ENCODE peak calls at places on chromosomes 13 and 19, in eight cellular contexts. J is nephron progenitor cell, N is GM10248, R is chondrocyte, V is GM23338, Z is activated B cell treated with CpG ODN at 0.5 μM for 24 hours, H is RWPE2, Q is AG04450. C is an unnamed sample.

GRCh38 chr13:45705936-45706335 is 3.8 kb downstream of the CBY2 start:
- DNase-seq in J (no peak), N (peak; percentile 34), R (no peak), V (no peak), Z (no peak), H (no peak), Q (no peak), C (no peak)

GRCh38 chr19:32676186-32676894 is 692 bp downstream of the RGS9BP start:
- DNase-seq in J (peak; percentile 40), N (no peak), R (peak; percentile 92), V (peak; percentile 62), Z (no peak), H (no peak), Q (no peak), C (no peak)

GRCh38 chr13:42333613-42334328 is 61.8 kb downstream of the AKAP11 start:
- DNase-seq in J (no peak), N (peak; percentile 60), R (no peak), V (peak; percentile 80), Z (no peak), H (no peak), Q (no peak), C (no peak)

GRCh38 chr19:54556194-54556593 is 17.4 kb upstream of the LILRA2 start:
- DNase-seq in J (no peak), N (no peak), R (no peak), V (no peak), Z (no peak), H (no peak), Q (no peak), C (no peak)

GRCh38 chr13:106626473-106626872 is 58.5 kb upstream of the ARGLU1 start:
- DNase-seq in J (no peak), N (no peak), R (no peak), V (no peak), Z (no peak), H (no peak), Q (no peak), C (no peak)

GRCh38 chr19:42064432-42064831 is 5.6 kb downstream of the GRIK5 start:
- DNase-seq in J (no peak), N (no peak), R (no peak), V (no peak), Z (no peak), H (no peak), Q (no peak), C (no peak)

GRCh38 chr13:23069571-23069970 is 111.2 kb upstream of the SGCG start:
- DNase-seq in J (no peak), N (no peak), R (no peak), V (no peak), Z (no peak), H (no peak), Q (peak; percentile 33), C (no peak)

GRCh38 chr13:27980280-27980998 is 8.1 kb downstream of the URAD start:
- DNase-seq in J (no peak), N (no peak), R (no peak), V (peak; percentile 62), Z (no peak), H (no peak), Q (no peak), C (no peak)

GRCh38 chr13:20359335-20359734 is 127.2 kb upstream of the GJB6 start:
- DNase-seq in J (no peak), N (no peak), R (no peak), V (no peak), Z (no peak), H (peak; percentile 96), Q (peak; percentile 92), C (no peak)

GRCh38 chr19:55333870-55334269 is 5.8 kb upstream of the KMT5C start:
- DNase-seq in J (no peak), N (no peak), R (no peak), V (no peak), Z (no peak), H (no peak), Q (no peak), C (no peak)

GRCh38 chr13:31965361-31966066 is 66.1 kb upstream of the FRY start:
- DNase-seq in J (no peak), N (peak; percentile 46), R (no peak), V (no peak), Z (no peak), H (no peak), Q (no peak), C (no peak)

GRCh38 chr19:43464089-43464775 is 1.2 kb downstream of the LYPD3 start:
- DNase-seq in J (peak; percentile 79), N (peak; percentile 83), R (no peak), V (no peak), Z (peak; percentile 70), H (no peak), Q (no peak), C (peak; percentile 61)

GRCh38 chr19:49335071-49335783 is at the start of gene CD37:
- DNase-seq in J (no peak), N (peak; percentile 78), R (no peak), V (no peak), Z (peak; percentile 64), H (no peak), Q (no peak), C (no peak)

GRCh38 chr13:90591927-90592268 is 755.6 kb upstream of the MIR17HG start:
- DNase-seq in J (no peak), N (no peak), R (no peak), V (peak; percentile 13), Z (no peak), H (no peak), Q (no peak), C (no peak)

GRCh38 chr13:49436890-49437289 is 7.0 kb downstream of the CAB39L start:
- DNase-seq in J (no peak), N (no peak), R (no peak), V (no peak), Z (no peak), H (no peak), Q (no peak), C (no peak)

GRCh38 chr19:53962887-53963435 is at the start of gene CACNG8:
- DNase-seq in J (peak; percentile 39), N (no peak), R (no peak), V (peak; percentile 54), Z (no peak), H (no peak), Q (no peak), C (no peak)

GRCh38 chr13:90534617-90535340 is 812.7 kb upstream of the MIR17HG start:
- DNase-seq in J (no peak), N (no peak), R (no peak), V (no peak), Z (no peak), H (no peak), Q (no peak), C (no peak)

GRCh38 chr19:3515891-3516422 is 9.8 kb downstream of the FZR1 start:
- DNase-seq in J (no peak), N (no peak), R (no peak), V (no peak), Z (no peak), H (no peak), Q (no peak), C (no peak)

GRCh38 chr13:48232420-48233096 is 448 bp upstream of the ITM2B start:
- DNase-seq in J (no peak), N (no peak), R (no peak), V (peak; percentile 57), Z (no peak), H (peak; percentile 40), Q (no peak), C (no peak)

GRCh38 chr13:111046590-111047141 is 68.4 kb upstream of the ARHGEF7 start:
- DNase-seq in J (no peak), N (peak; percentile 76), R (no peak), V (no peak), Z (no peak), H (no peak), Q (peak; percentile 26), C (no peak)
- TF ChIP-seq CTCF in J (no peak), N (peak; percentile 26), R (peak; percentile 52), V (no peak), Z (no peak), H (no peak), Q (peak; percentile 60), C (no peak)

DNA sequence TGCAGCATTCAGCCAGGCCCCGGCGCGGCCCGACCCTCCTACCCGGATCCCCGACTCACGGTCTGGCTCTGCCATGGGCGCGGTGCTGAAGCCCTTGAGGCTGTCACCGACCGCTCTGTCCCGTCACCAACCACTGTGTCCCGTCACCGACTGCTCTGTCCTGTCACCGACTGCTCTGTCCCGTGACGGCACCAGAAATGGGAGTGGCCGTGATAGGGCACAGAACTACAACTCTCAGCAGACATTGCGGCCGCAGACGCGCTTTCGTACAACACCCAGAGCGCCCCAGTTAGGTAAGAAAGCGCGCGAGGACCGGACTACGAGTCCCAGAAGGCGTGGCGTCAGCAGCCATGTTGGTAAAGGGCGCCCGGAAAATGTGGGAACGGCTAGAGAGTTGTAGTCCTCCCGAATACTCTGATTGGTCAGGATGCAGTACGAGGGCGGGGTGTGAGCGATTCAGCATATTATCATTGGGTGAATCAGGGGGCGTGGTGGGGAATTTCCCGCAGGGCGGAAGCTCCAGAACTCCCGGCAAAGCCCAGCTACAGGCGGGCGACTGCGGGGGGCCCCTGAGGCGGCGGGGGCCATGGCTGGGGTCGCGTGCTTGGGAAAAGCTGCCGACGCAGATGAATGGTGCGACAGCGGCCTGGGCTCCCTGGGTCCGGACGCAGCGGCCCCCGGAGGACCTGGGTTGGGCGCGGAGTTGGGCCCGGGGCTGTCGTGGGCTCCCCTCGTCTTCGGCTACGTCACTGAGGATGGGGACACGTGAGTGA is at the start of the genes NFKBIB and SIRT2:
- DNase-seq in J (peak; percentile 96), N (peak; percentile 99), R (peak; percentile 100), V (peak; percentile 100), Z (peak; percentile 91), H (peak; percentile 100), Q (peak; percentile 98), C (peak; percentile 96)
- TF ChIP-seq CTCF in J (no peak), N (no peak), R (no peak), V (no peak), Z (no peak), H (no peak), Q (no peak), C (no peak)

DNA sequence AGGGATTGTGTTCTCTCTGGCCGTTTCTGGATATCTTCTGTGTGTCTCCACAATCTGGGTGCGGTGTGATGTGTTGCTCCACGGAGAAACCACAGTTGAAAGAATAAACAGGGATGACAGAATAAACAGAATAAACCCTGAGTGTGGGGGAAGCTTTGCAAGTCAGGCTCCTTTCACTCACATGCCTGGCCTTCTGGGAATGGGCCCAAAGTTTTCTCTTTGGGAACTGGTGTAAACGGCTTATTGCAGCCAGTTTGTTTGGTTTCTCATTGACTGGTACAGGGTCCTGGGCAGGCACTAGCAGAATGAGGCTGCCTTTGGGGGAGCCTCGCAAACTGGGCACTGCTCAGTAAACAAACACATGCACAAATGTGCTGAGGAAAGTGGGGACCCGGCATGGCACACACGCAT is 324.7 kb downstream of the DLEU7 start:
- DNase-seq in J (no peak), N (no peak), R (no peak), V (no peak), Z (no peak), H (no peak), Q (peak; percentile 47), C (no peak)
- TF ChIP-seq CTCF in J (no peak), N (no peak), R (no peak), V (no peak), Z (no peak), H (no peak), Q (no peak), C (no peak)

DNA sequence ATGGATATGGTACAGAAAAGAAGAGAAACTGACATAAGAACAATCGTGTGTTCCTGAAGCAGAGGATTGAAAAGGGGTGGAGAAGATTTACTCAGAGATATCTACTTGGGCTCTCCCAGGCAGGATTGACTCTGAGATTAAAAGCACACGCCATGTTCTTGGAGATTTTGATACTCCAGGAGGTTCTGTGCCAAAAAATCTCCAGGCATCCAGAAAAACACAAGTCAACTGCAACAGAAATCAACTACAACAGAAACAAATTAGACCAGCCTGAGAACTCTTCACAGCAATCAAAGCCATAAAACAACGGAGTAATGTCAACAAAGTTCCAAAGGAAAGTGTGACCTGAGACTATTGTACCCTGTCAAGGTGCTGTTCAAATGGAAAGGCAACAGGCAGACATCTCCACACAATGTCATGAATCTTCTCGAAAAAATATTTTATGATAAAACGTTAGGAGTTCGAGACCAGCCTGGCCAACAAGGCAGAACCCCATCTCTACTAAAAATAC is 104.2 kb downstream of the UBL3 start:
- DNase-seq in J (no peak), N (no peak), R (no peak), V (no peak), Z (no peak), H (no peak), Q (no peak), C (no peak)
- TF ChIP-seq CTCF in J (no peak), N (no peak), R (no peak), V (no peak), Z (no peak), H (no peak), Q (no peak), C (no peak)

C was measured in neural crest cell.